ENCODE peak calls at places on chromosomes 3 and 15, in seven cellular contexts. E, U, O, W, R, I and Y are unnamed samples.

GRCh38 chr3:32175607-32176197 is 62.8 kb upstream of the CMTM8 start:
- DNase-seq in W (peak), R (peak), O (peak), E (peak), I (peak), U (peak), Y (no peak)

GRCh38 chr3:105904683-105905320 is 36.0 kb upstream of the CBLB start:
- DNase-seq in U (no peak), O (peak), R (peak), E (no peak), W (no peak), I (no peak), Y (no peak)

GRCh38 chr15:41914406-41914805 is 20.6 kb upstream of the SPTBN5 start:
- DNase-seq in W (no peak), R (no peak), E (no peak), O (peak), I (no peak), U (no peak), Y (no peak)

GRCh38 chr3:38528457-38528856 is 32.3 kb downstream of the EXOG start:
- DNase-seq in O (peak), E (no peak), I (no peak), W (no peak), U (no peak), R (no peak), Y (no peak)

GRCh38 chr3:197877902-197878301 is 72.1 kb upstream of the RPL35A start:
- DNase-seq in I (no peak), E (no peak), W (no peak), O (no peak), R (no peak), U (no peak), Y (no peak)

GRCh38 chr15:70166506-70167087 is 68.9 kb upstream of the TLE3 start:
- DNase-seq in U (no peak), I (no peak), W (no peak), O (no peak), R (no peak), E (no peak), Y (no peak)

GRCh38 chr3:45881031-45882022 is 5.0 kb upstream of the CCR9 start:
- DNase-seq in O (peak), W (peak), U (no peak), R (peak), I (no peak), E (no peak), Y (no peak)

GRCh38 chr15:91992940-91993339 is 139.4 kb downstream of the SLCO3A1 start:
- DNase-seq in O (no peak), E (no peak), I (no peak), R (peak), W (no peak), U (no peak), Y (no peak)

GRCh38 chr3:13896473-13897154 is 16.7 kb upstream of the WNT7A start:
- DNase-seq in U (peak), O (peak), R (peak), I (peak), E (peak), W (peak), Y (no peak)

GRCh38 chr3:65914032-65914739 is 124.5 kb downstream of the MAGI1 start:
- DNase-seq in E (no peak), U (no peak), W (no peak), I (no peak), O (peak), R (peak), Y (no peak)

GRCh38 chr3:127909646-127910045 is 5.4 kb upstream of the KBTBD12 start:
- DNase-seq in W (no peak), I (no peak), E (no peak), R (no peak), U (no peak), O (peak), Y (no peak)

GRCh38 chr3:77204788-77205187 is 164.9 kb downstream of the ROBO2 start:
- DNase-seq in U (no peak), I (no peak), O (no peak), W (no peak), E (no peak), R (no peak), Y (no peak)

GRCh38 chr3:7292362-7292761 is 431.4 kb downstream of the GRM7 start:
- DNase-seq in E (no peak), O (no peak), W (no peak), I (no peak), U (no peak), R (no peak), Y (no peak)

GRCh38 chr3:129626744-129627349 is 20.4 kb upstream of the PLXND1 start:
- DNase-seq in U (peak), I (no peak), O (peak), W (peak), R (peak), E (peak), Y (peak)

GRCh38 chr3:129624347-129625070 is 18.0 kb upstream of the PLXND1 start:
- DNase-seq in O (no peak), I (no peak), R (peak), E (no peak), W (no peak), U (peak), Y (no peak)

GRCh38 chr3:129623447-129624118 is 17.1 kb upstream of the PLXND1 start:
- DNase-seq in W (no peak), I (no peak), O (no peak), U (no peak), R (peak), E (no peak), Y (no peak)

GRCh38 chr3:129627350-129628168 is 21.1 kb upstream of the PLXND1 start:
- DNase-seq in O (peak), U (peak), W (peak), R (peak), E (peak), I (no peak), Y (peak)

GRCh38 chr3:129625071-129625874 is 18.8 kb upstream of the PLXND1 start:
- DNase-seq in W (no peak), I (no peak), E (no peak), O (no peak), R (no peak), U (no peak), Y (no peak)
- TF ChIP-seq CTCF in W (no peak), I (no peak), E (no peak), O (peak), R (no peak), U (no peak), Y (no peak)

GRCh38 chr3:139522421-139522820 is 17.1 kb downstream of the RBP1 start:
- DNase-seq in O (peak), U (no peak), W (no peak), I (peak), R (no peak), E (no peak), Y (no peak)
- TF ChIP-seq CTCF in O (peak), U (no peak), W (no peak), I (no peak), R (no peak), E (no peak), Y (no peak)

DNA sequence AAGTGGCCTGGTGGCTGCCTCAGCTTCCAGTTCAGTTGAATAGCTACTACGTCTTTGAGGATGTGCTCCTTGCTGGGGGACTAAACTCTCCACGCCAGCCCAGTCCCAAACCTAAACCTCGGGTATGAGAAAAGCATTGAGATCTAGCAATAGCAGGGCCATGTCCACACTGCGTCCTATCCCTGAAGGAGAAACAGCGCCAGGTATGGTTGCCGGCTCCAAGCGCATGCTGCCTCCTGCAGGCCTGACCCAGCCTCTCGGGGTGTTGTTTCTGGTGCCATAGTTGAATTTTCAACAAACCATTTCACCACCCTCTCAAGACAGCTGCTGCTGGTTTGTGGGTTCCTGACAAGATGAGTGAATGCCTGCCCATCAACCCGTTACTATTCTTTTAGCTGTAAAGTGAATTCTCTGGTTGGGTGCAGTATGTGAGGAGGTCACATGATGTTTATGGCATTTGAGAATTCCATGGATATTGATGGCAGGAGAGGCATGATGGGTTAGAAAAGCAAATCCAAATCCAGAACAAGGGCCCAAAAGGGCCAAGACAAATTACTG is 13.0 kb upstream of the SLC28A1 start:
- DNase-seq in E (no peak), U (no peak), I (no peak), R (no peak), W (no peak), O (no peak), Y (no peak)
- TF ChIP-seq CTCF in E (no peak), U (no peak), I (no peak), R (no peak), W (no peak), O (no peak), Y (no peak)

GRCh38 chr3:193764959-193765358 is 172.0 kb downstream of the OPA1 start:
- DNase-seq in R (no peak), I (no peak), U (no peak), O (no peak), E (no peak), W (no peak), Y (no peak)
- TF ChIP-seq CTCF in R (no peak), I (no peak), U (no peak), O (no peak), E (no peak), W (no peak), Y (no peak)

GRCh38 chr3:50652709-50653108 is 22.0 kb upstream of the DOCK3 start:
- DNase-seq in E (peak), W (peak), R (peak), U (no peak), I (no peak), O (peak), Y (no peak)
- TF ChIP-seq CTCF in E (peak), W (peak), R (peak), U (peak), I (no peak), O (peak), Y (peak)

GRCh38 chr3:35946121-35946856 is 307.0 kb downstream of the ARPP21 start:
- DNase-seq in U (peak), I (no peak), E (no peak), R (peak), W (peak), O (peak), Y (no peak)
- TF ChIP-seq CTCF in U (peak), I (no peak), E (no peak), R (peak), W (peak), O (peak), Y (peak)

GRCh38 chr3:187458383-187458782 is 90.2 kb downstream of the RTP4 start:
- DNase-seq in U (no peak), R (no peak), O (no peak), W (no peak), E (no peak), I (no peak), Y (no peak)
- TF ChIP-seq CTCF in U (no peak), R (no peak), O (no peak), W (no peak), E (no peak), I (no peak), Y (no peak)

GRCh38 chr3:41200669-41201021 is 1.3 kb downstream of the CTNNB1 start:
- DNase-seq in U (peak), E (no peak), O (peak), W (no peak), R (peak), I (peak), Y (peak)

GRCh38 chr3:41198046-41198445 is 1.3 kb upstream of the CTNNB1 start:
- DNase-seq in O (no peak), R (no peak), I (no peak), E (no peak), U (no peak), W (no peak), Y (no peak)

GRCh38 chr3:41199866-41200668 is 762 bp downstream of the CTNNB1 start:
- DNase-seq in I (peak), W (peak), U (peak), R (peak), E (no peak), O (no peak), Y (peak)

GRCh38 chr3:41198526-41198925 is 779 bp upstream of the CTNNB1 start:
- DNase-seq in R (peak), U (peak), W (no peak), O (peak), I (peak), E (no peak), Y (peak)

DNA sequence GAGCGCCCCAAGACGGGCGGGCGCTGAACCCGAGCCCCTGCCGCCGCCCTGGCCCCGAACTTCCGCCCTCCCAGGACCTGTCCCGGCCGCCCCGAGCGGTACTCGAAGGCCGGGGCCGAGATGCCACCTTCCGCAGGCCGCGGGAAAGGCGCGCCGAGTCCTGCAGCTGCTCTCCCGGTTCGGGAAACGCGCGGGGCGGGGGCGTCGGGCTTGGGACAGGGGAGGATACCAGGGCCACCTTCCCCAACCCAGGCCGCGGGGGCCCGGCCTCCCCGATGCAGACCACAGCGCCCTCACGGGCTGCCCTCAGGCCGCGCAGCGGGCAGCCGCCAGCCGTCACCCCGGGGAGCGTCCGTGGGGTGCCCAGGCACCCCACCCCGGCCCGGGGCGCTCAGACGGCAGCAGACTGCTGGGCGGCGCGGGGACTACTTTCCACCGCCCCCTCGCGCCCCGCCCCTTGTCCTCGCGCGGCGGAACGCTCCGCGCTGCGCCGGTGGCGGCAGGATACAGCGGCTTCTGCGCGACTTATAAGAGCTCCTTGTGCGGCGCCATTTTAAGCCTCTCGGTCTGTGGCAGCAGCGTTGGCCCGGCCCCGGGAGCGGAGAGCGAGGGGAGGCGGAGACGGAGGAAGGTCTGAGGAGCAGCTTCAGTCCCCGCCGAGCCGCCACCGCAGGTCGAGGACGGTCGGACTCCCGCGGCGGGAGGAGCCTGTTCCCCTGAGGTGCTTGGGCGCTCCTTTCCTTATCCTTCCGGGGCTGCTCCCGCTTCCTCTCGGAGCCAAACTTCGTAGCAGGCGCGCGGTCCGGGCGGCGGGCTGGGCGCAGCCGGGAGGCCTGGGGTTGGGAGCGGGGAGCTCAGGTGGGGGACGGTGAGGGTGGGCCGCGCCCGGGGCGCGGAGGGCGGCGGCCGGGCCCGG is at the start of gene CTNNB1:
- DNase-seq in O (peak), I (peak), U (peak), E (peak), R (peak), W (peak), Y (peak)
- TF ChIP-seq CTCF in O (no peak), I (no peak), U (no peak), E (no peak), R (no peak), W (no peak), Y (peak)

DNA sequence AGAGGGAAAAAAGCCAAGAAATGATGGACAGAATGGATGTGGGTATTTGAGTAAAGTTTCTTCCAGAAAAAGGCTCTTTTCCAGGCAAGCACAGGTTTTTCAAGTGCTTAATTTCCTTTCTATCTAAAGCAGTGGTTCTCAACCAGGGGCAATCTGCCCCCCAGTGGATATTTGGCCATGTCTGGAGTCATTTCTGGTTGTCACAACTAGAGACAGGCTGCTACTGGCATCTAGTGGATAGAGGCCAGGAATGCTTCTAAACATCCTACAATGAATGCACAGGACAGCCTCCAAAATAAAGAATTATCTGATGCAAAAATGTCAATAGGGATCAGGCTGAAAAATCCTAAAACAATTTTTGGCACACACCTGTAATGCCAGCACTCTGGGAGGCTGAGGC is 23.9 kb downstream of the SEC22C start:
- DNase-seq in E (no peak), W (no peak), O (no peak), I (no peak), R (no peak), U (no peak), Y (no peak)
- TF ChIP-seq CTCF in E (peak), W (peak), O (no peak), I (no peak), R (no peak), U (no peak), Y (no peak)

DNA sequence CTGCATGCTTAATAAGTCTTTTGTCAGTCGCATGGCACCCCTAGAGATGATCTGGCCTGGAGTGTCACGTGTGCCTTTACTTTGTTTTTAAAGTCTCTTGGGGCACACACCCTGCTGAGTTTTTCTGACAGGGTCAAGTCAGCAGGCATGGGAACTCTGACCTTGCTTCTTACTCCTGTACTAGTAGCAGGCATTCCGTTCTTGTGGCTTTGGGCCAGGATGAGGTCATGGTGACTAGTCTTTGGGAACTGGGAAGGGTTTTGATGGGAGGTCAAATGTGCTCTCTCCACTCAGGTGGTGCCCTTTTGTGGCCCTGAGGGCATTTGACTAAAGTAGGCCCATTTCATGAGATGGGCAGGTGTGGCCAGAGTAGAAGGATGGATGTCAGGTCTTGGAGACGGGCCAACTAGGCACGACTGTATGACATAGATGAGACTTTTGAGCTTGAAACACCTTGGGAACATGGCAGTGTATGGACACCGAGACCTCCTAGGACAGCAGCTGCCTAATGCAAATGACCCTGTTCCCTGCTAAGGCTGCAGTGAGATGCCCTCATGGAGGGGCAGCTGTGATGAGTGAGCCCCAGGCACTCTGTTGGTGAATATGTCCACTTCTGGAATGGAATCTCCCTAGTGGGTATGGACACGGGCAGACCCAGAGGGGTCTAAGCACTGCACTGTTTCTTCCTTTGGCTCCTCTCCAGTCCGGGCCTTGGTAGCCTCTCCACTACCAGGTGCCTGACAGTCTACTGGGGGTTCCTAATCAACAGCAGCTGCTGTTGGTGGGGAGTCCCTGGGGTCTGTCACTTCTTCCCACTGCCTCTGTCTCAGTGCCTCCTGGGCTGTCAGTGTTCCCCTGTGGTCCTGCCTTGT is 16.4 kb downstream of the SRPRB start:
- DNase-seq in W (no peak), I (no peak), U (peak), R (peak), O (peak), E (no peak), Y (no peak)
- TF ChIP-seq CTCF in W (no peak), I (no peak), U (no peak), R (no peak), O (no peak), E (no peak), Y (no peak)